ENCODE peak calls at places on chromosomes 4 and X, in four cellular contexts. P is skeletal muscle cell, S is breast epithelium, G is GM23248. V is an unnamed sample.

GRCh38 chrX:77451041-77451440 is 3.9 kb downstream of the FGF16 start:
- DNase-seq in G (peak), S (no peak), P (peak), V (peak)

GRCh38 chrX:147978931-147979330 is 2.2 kb upstream of the FMR1NB start:
- DNase-seq in S (no peak), G (peak), P (no peak), V (no peak)

GRCh38 chr4:90181644-90182043 is 54.5 kb downstream of the CCSER1 start:
- DNase-seq in S (no peak), P (no peak), G (no peak), V (no peak)

GRCh38 chr4:122873146-122873545 is 46.5 kb downstream of the FGF2 start:
- DNase-seq in G (no peak), P (no peak), S (no peak), V (no peak)

GRCh38 chrX:20026278-20026677 is 35.4 kb upstream of the BCLAF3 start:
- DNase-seq in G (peak), P (no peak), S (no peak), V (no peak)

GRCh38 chrX:1212532-1212931 is at the start of gene CRLF2:
- DNase-seq in G (peak), P (peak), S (no peak), V (no peak)

GRCh38 chr4:10100734-10101216 is 15.8 kb downstream of the WDR1 start:
- DNase-seq in P (no peak), S (no peak), G (no peak), V (no peak)

GRCh38 chrX:40474205-40474626 is 106.6 kb upstream of the ATP6AP2 start:
- DNase-seq in P (no peak), G (peak), S (peak), V (peak)

GRCh38 chr4:100428051-100428450 is 89.8 kb downstream of the EMCN start:
- DNase-seq in S (no peak), P (peak), G (peak), V (peak)

GRCh38 chrX:44946771-44947170 is 73.8 kb downstream of the KDM6A start:
- DNase-seq in P (no peak), G (no peak), S (no peak), V (no peak)

GRCh38 chrX:19670321-19670750 is 155.0 kb upstream of the MAP3K15 start:
- DNase-seq in G (peak), P (no peak), S (no peak), V (no peak)

GRCh38 chr4:107559653-107560052 is 160.4 kb downstream of the PAPSS1 start:
- DNase-seq in S (no peak), G (no peak), P (no peak), V (no peak)

GRCh38 chr4:8538703-8539567 is 41.3 kb upstream of the GPR78 start:
- DNase-seq in P (no peak), G (peak), S (no peak), V (no peak)

GRCh38 chr4:114782842-114783595 is 184.4 kb downstream of the UGT8 start:
- DNase-seq in P (no peak), G (peak), S (no peak), V (no peak)

GRCh38 chrX:141952603-141953002 is 48.9 kb downstream of the MAGEC1 start:
- DNase-seq in S (no peak), P (no peak), G (no peak), V (no peak)

GRCh38 chrX:13151806-13152510 is 107.5 kb upstream of the FAM9C start:
- DNase-seq in G (peak), S (no peak), P (no peak), V (no peak)

GRCh38 chr4:87530868-87531267 is 1.7 kb upstream of the SPARCL1 start:
- DNase-seq in S (no peak), G (peak), P (peak), V (no peak)

GRCh38 chr4:169314906-169315305 is 44.1 kb upstream of the SH3RF1 start:
- DNase-seq in S (peak), G (peak), P (peak), V (no peak)
- H3K4me3 ChIP-seq in S (no peak), G (peak), P (no peak), V (peak)

DNA sequence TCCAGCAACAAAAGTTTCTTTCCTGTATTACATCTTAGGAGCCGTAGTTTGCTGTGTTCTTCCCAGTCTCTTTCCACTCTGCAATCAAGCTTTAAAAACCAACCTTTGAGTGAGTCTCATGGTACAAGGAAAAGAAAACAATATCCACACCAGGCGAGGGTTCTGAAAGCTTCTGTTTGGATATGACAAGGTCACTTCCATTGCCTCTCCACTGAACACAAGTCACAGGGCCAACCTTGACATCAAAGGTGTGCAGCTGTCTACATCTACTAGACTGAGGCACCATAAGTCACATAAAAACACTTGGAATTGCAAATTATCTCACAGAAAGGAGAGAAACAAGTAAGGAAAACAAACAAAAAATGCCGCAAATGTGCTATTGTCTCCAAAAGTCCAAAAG is 897.5 kb downstream of the RAB28 start:
- DNase-seq in S (no peak), P (no peak), G (no peak), V (no peak)
- H3K4me3 ChIP-seq in S (no peak), P (no peak), G (no peak), V (no peak)

DNA sequence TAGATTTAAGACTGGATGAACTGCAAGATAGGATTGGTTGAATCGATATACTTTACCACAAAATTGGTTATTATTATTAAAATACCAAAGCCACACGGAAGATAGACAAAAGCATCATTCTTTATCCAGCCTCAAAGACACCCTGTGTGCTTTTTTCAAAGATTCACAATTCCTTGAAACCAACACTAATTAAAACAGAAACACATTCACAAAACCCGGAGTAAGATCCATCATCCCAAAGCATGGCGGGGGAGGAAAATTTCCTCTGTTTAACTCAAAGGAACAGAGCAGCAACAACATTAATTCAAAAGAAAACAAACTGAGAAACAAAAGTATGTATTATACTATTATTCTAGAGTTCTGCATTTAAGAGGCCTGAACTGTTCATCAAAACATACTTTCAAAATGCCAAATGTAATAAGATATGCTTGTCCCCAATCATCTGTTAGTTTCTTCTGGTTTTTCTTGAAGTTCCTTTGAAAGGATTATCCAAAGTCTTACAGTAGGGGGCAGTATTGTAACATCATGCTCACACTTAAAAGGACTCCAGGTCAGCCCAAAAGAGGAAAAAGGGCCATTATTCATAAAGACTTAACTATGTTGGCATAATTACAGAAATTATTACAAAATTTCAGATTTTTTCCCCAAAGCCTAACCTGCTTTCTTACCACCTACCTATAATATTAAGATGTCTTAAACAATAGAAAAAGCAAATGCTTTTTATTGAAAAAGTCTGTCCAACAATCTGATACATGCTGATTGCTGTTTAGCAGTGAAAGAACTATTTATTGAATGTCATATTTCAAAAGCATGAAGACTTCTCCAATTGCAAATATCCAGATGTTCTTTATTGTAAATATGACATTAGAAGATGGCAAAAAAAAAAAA is 168.7 kb downstream of the SCFD2 start:
- DNase-seq in G (peak), P (peak), S (no peak), V (peak)
- H3K4me3 ChIP-seq in G (peak), P (peak), S (no peak), V (no peak)

GRCh38 chr4:139845481-139846093 is 180.0 kb downstream of the MGST2 start:
- DNase-seq in G (no peak), S (no peak), P (no peak), V (no peak)
- H3K4me3 ChIP-seq in G (no peak), S (no peak), P (no peak), V (no peak)

DNA sequence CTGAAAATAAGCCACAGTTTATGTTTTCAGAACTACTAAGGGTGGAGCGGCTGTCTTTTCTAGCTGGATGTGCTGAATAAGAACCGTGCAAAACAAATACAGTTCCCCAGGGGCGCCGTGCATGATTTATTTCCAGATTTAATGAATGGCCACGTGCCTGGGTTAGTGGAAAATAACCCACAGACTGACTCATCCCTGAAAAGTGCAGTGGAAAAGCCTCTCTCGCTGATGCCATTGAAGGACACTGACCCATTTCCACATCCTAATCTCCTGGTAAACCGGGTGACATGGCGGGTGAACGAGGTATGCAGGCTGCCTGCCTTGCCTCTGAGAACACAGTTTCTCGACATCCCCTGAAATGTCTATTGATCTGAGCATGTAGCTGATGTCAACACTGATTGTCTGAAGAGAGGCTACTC is 77.1 kb upstream of the SCOC start:
- DNase-seq in P (peak), G (peak), S (peak), V (no peak)
- H3K4me3 ChIP-seq in P (no peak), G (peak), S (peak), V (no peak)

GRCh38 chrX:125205084-125205917 is 114.4 kb upstream of the TEX13C start:
- DNase-seq in G (peak), P (peak), S (no peak), V (peak)

GRCh38 chrX:125205918-125206665 is 113.6 kb upstream of the TEX13C start:
- DNase-seq in G (peak), P (no peak), S (no peak), V (no peak)

GRCh38 chrX:125203737-125204578 is 115.7 kb upstream of the TEX13C start:
- DNase-seq in S (no peak), P (no peak), G (peak), V (no peak)

GRCh38 chrX:125202486-125203378 is 116.9 kb upstream of the TEX13C start:
- DNase-seq in G (no peak), S (no peak), P (no peak), V (no peak)

DNA sequence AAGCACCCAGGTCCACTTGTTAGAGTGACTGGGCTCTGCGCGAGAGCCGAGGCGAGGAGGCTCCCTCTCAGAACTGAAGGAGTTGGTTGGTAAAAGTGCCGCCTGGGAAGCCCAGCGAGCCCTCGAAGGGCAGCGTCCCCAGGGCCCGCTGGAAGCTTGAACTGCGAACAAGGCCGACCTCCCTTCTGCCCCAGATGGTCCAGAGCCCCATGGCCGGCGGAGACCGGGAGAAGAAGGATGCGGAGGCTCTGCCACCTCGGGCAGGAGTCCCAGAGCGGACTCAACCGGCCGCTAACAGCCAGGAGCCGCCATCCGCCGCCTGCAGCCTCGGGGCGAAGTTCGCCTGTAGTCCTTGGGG is 116.3 kb upstream of the TEX13C start:
- DNase-seq in G (peak), S (no peak), P (no peak), V (no peak)
- H3K4me3 ChIP-seq in G (no peak), S (peak), P (peak), V (no peak)

GRCh38 chr4:173038192-173038896 is 130.3 kb upstream of the GALNT7 start:
- DNase-seq in G (no peak), S (no peak), P (no peak), V (no peak)
- H3K4me3 ChIP-seq in G (no peak), S (no peak), P (no peak), V (no peak)

V was measured in retinal pigment epithelial cell.